ENCODE peak calls at places on chromosomes 2 and 18, in four cellular contexts. One of them, this sample, is unnamed.

GRCh38 chr18:56641714-56642331 is 3.4 kb upstream of the TXNL1 start:
- DNase-seq in DMS153: no peak
- DNase-seq in activated naive CD4-positive, alpha-beta T cell treated with anti-CD3 and anti-CD28 coated beads, Interleukin-2, amount 50 U/mL, for 16 hours: no peak
- DNase-seq in activated CD4-positive, alpha-beta T cell treated with anti-CD3 and anti-CD28 coated beads, Interleukin-2, amount 10 ng/mL, durations not matched to agents 7 days and 5 days: no peak
- DNase-seq in this sample: no peak

GRCh38 chr2:241268716-241269445 is 46.6 kb downstream of the HDLBP start:
- DNase-seq in DMS153: no peak
- DNase-seq in activated naive CD4-positive, alpha-beta T cell treated with anti-CD3 and anti-CD28 coated beads, Interleukin-2, amount 50 U/mL, for 16 hours: no peak
- DNase-seq in activated CD4-positive, alpha-beta T cell treated with anti-CD3 and anti-CD28 coated beads, Interleukin-2, amount 10 ng/mL, durations not matched to agents 7 days and 5 days: no peak
- DNase-seq in this sample: no peak

GRCh38 chr2:112692496-112692911 is 28.3 kb upstream of the NT5DC4 start:
- DNase-seq in activated naive CD4-positive, alpha-beta T cell treated with anti-CD3 and anti-CD28 coated beads, Interleukin-2, amount 50 U/mL, for 16 hours: no peak
- DNase-seq in DMS153: peak; percentile 88
- DNase-seq in activated CD4-positive, alpha-beta T cell treated with anti-CD3 and anti-CD28 coated beads, Interleukin-2, amount 10 ng/mL, durations not matched to agents 7 days and 5 days: peak; percentile 76
- DNase-seq in this sample: no peak

GRCh38 chr2:215354771-215355695 is 43.2 kb downstream of the ATIC start:
- DNase-seq in activated naive CD4-positive, alpha-beta T cell treated with anti-CD3 and anti-CD28 coated beads, Interleukin-2, amount 50 U/mL, for 16 hours: no peak
- DNase-seq in DMS153: no peak
- DNase-seq in activated CD4-positive, alpha-beta T cell treated with anti-CD3 and anti-CD28 coated beads, Interleukin-2, amount 10 ng/mL, durations not matched to agents 7 days and 5 days: no peak
- DNase-seq in this sample: no peak

GRCh38 chr2:5798083-5798482 is 105.9 kb downstream of the SOX11 start:
- DNase-seq in DMS153: no peak
- DNase-seq in activated naive CD4-positive, alpha-beta T cell treated with anti-CD3 and anti-CD28 coated beads, Interleukin-2, amount 50 U/mL, for 16 hours: no peak
- DNase-seq in activated CD4-positive, alpha-beta T cell treated with anti-CD3 and anti-CD28 coated beads, Interleukin-2, amount 10 ng/mL, durations not matched to agents 7 days and 5 days: no peak
- DNase-seq in this sample: no peak

GRCh38 chr2:10741139-10741538 is 19.7 kb downstream of the ATP6V1C2 start:
- DNase-seq in activated CD4-positive, alpha-beta T cell treated with anti-CD3 and anti-CD28 coated beads, Interleukin-2, amount 10 ng/mL, durations not matched to agents 7 days and 5 days: no peak
- DNase-seq in activated naive CD4-positive, alpha-beta T cell treated with anti-CD3 and anti-CD28 coated beads, Interleukin-2, amount 50 U/mL, for 16 hours: no peak
- DNase-seq in DMS153: peak; percentile 18
- DNase-seq in this sample: no peak

GRCh38 chr2:240443891-240444301 is 8.4 kb downstream of the GPC1 start:
- DNase-seq in DMS153: no peak
- DNase-seq in activated CD4-positive, alpha-beta T cell treated with anti-CD3 and anti-CD28 coated beads, Interleukin-2, amount 10 ng/mL, durations not matched to agents 7 days and 5 days: no peak
- DNase-seq in activated naive CD4-positive, alpha-beta T cell treated with anti-CD3 and anti-CD28 coated beads, Interleukin-2, amount 50 U/mL, for 16 hours: no peak
- DNase-seq in this sample: no peak

GRCh38 chr2:41698787-41699422 is 348.9 kb upstream of the PKDCC start:
- DNase-seq in activated CD4-positive, alpha-beta T cell treated with anti-CD3 and anti-CD28 coated beads, Interleukin-2, amount 10 ng/mL, durations not matched to agents 7 days and 5 days: no peak
- DNase-seq in DMS153: no peak
- DNase-seq in activated naive CD4-positive, alpha-beta T cell treated with anti-CD3 and anti-CD28 coated beads, Interleukin-2, amount 50 U/mL, for 16 hours: no peak
- DNase-seq in this sample: no peak

GRCh38 chr18:25726278-25726677 is 364.1 kb downstream of the SS18 start:
- DNase-seq in DMS153: no peak
- DNase-seq in activated CD4-positive, alpha-beta T cell treated with anti-CD3 and anti-CD28 coated beads, Interleukin-2, amount 10 ng/mL, durations not matched to agents 7 days and 5 days: no peak
- DNase-seq in activated naive CD4-positive, alpha-beta T cell treated with anti-CD3 and anti-CD28 coated beads, Interleukin-2, amount 50 U/mL, for 16 hours: no peak
- DNase-seq in this sample: no peak

GRCh38 chr2:70141754-70142589 is 48.8 kb downstream of the C2orf42 start:
- DNase-seq in DMS153: peak; percentile 68
- DNase-seq in activated CD4-positive, alpha-beta T cell treated with anti-CD3 and anti-CD28 coated beads, Interleukin-2, amount 10 ng/mL, durations not matched to agents 7 days and 5 days: no peak
- DNase-seq in activated naive CD4-positive, alpha-beta T cell treated with anti-CD3 and anti-CD28 coated beads, Interleukin-2, amount 50 U/mL, for 16 hours: peak; percentile 65
- DNase-seq in this sample: peak; percentile 100

GRCh38 chr18:79588636-79589481 is 90.7 kb upstream of the CTDP1 start:
- DNase-seq in activated naive CD4-positive, alpha-beta T cell treated with anti-CD3 and anti-CD28 coated beads, Interleukin-2, amount 50 U/mL, for 16 hours: peak; percentile 1
- DNase-seq in activated CD4-positive, alpha-beta T cell treated with anti-CD3 and anti-CD28 coated beads, Interleukin-2, amount 10 ng/mL, durations not matched to agents 7 days and 5 days: no peak
- DNase-seq in DMS153: no peak
- DNase-seq in this sample: no peak

GRCh38 chr2:112096098-112096497 is 41.0 kb downstream of the TMEM87B start:
- DNase-seq in activated naive CD4-positive, alpha-beta T cell treated with anti-CD3 and anti-CD28 coated beads, Interleukin-2, amount 50 U/mL, for 16 hours: no peak
- DNase-seq in activated CD4-positive, alpha-beta T cell treated with anti-CD3 and anti-CD28 coated beads, Interleukin-2, amount 10 ng/mL, durations not matched to agents 7 days and 5 days: no peak
- DNase-seq in DMS153: no peak
- DNase-seq in this sample: no peak

GRCh38 chr2:229910832-229911412 is 10.9 kb downstream of the TRIP12 start:
- DNase-seq in activated naive CD4-positive, alpha-beta T cell treated with anti-CD3 and anti-CD28 coated beads, Interleukin-2, amount 50 U/mL, for 16 hours: no peak
- DNase-seq in DMS153: no peak
- DNase-seq in activated CD4-positive, alpha-beta T cell treated with anti-CD3 and anti-CD28 coated beads, Interleukin-2, amount 10 ng/mL, durations not matched to agents 7 days and 5 days: peak; percentile 21
- DNase-seq in this sample: no peak

GRCh38 chr2:34178482-34178881 is 579.4 kb upstream of the FAM98A start:
- DNase-seq in DMS153: no peak
- DNase-seq in activated CD4-positive, alpha-beta T cell treated with anti-CD3 and anti-CD28 coated beads, Interleukin-2, amount 10 ng/mL, durations not matched to agents 7 days and 5 days: no peak
- DNase-seq in activated naive CD4-positive, alpha-beta T cell treated with anti-CD3 and anti-CD28 coated beads, Interleukin-2, amount 50 U/mL, for 16 hours: no peak
- DNase-seq in this sample: no peak

GRCh38 chr18:12066910-12067511 is 26.6 kb upstream of the ANKRD62 start:
- DNase-seq in DMS153: no peak
- DNase-seq in activated naive CD4-positive, alpha-beta T cell treated with anti-CD3 and anti-CD28 coated beads, Interleukin-2, amount 50 U/mL, for 16 hours: no peak
- DNase-seq in activated CD4-positive, alpha-beta T cell treated with anti-CD3 and anti-CD28 coated beads, Interleukin-2, amount 10 ng/mL, durations not matched to agents 7 days and 5 days: no peak
- DNase-seq in this sample: no peak

GRCh38 chr2:69138793-69139510 is 126.0 kb downstream of the ANTXR1 start:
- DNase-seq in activated naive CD4-positive, alpha-beta T cell treated with anti-CD3 and anti-CD28 coated beads, Interleukin-2, amount 50 U/mL, for 16 hours: no peak
- DNase-seq in activated CD4-positive, alpha-beta T cell treated with anti-CD3 and anti-CD28 coated beads, Interleukin-2, amount 10 ng/mL, durations not matched to agents 7 days and 5 days: no peak
- DNase-seq in DMS153: no peak
- DNase-seq in this sample: no peak

GRCh38 chr2:81894451-81894990 is 1590.0 kb upstream of the LRRTM1 start:
- DNase-seq in DMS153: no peak
- DNase-seq in activated naive CD4-positive, alpha-beta T cell treated with anti-CD3 and anti-CD28 coated beads, Interleukin-2, amount 50 U/mL, for 16 hours: no peak
- DNase-seq in activated CD4-positive, alpha-beta T cell treated with anti-CD3 and anti-CD28 coated beads, Interleukin-2, amount 10 ng/mL, durations not matched to agents 7 days and 5 days: no peak
- DNase-seq in this sample: no peak

GRCh38 chr2:219634171-219634940 is 6.9 kb downstream of the SLC4A3 start:
- DNase-seq in DMS153: no peak
- DNase-seq in activated CD4-positive, alpha-beta T cell treated with anti-CD3 and anti-CD28 coated beads, Interleukin-2, amount 10 ng/mL, durations not matched to agents 7 days and 5 days: no peak
- DNase-seq in activated naive CD4-positive, alpha-beta T cell treated with anti-CD3 and anti-CD28 coated beads, Interleukin-2, amount 50 U/mL, for 16 hours: no peak
- DNase-seq in this sample: no peak

GRCh38 chr2:98036349-98037000 is 40.7 kb upstream of the TMEM131 start:
- DNase-seq in activated naive CD4-positive, alpha-beta T cell treated with anti-CD3 and anti-CD28 coated beads, Interleukin-2, amount 50 U/mL, for 16 hours: no peak
- DNase-seq in DMS153: no peak
- DNase-seq in activated CD4-positive, alpha-beta T cell treated with anti-CD3 and anti-CD28 coated beads, Interleukin-2, amount 10 ng/mL, durations not matched to agents 7 days and 5 days: no peak
- DNase-seq in this sample: no peak